ENCODE peak calls at places on chromosomes 2 and 18, in six cellular contexts. One of them, this sample, is unnamed.

GRCh38 chr2:145875011-145875410 is 1355.1 kb upstream of the ZEB2 start:
- DNase-seq in nephron progenitor cell: no peak
- DNase-seq in NCI-H748 treated with DMSO at 0.1 percent for 48 hours: no peak
- DNase-seq in activated T-cell treated with anti-CD3 and anti-CD28 coated beads for 1 hour: no peak
- DNase-seq in bronchial epithelial cell: no peak
- DNase-seq in Ammon's horn: no peak
- DNase-seq in this sample: no peak

GRCh38 chr18:70421471-70421870 is 132.6 kb downstream of the SOCS6 start:
- DNase-seq in Ammon's horn: no peak
- DNase-seq in nephron progenitor cell: no peak
- DNase-seq in activated T-cell treated with anti-CD3 and anti-CD28 coated beads for 1 hour: no peak
- DNase-seq in bronchial epithelial cell: peak; percentile 80
- DNase-seq in NCI-H748 treated with DMSO at 0.1 percent for 48 hours: no peak
- DNase-seq in this sample: no peak

GRCh38 chr2:235669983-235670962 is 176.4 kb downstream of the AGAP1 start:
- DNase-seq in NCI-H748 treated with DMSO at 0.1 percent for 48 hours: peak; percentile 59
- DNase-seq in bronchial epithelial cell: peak; percentile 35
- DNase-seq in nephron progenitor cell: peak; percentile 72
- DNase-seq in activated T-cell treated with anti-CD3 and anti-CD28 coated beads for 1 hour: no peak
- DNase-seq in Ammon's horn: peak; percentile 82
- DNase-seq in this sample: peak; percentile 76

GRCh38 chr2:236369606-236370005 is 105.4 kb upstream of the ASB18 start:
- DNase-seq in nephron progenitor cell: no peak
- DNase-seq in NCI-H748 treated with DMSO at 0.1 percent for 48 hours: no peak
- DNase-seq in Ammon's horn: peak; percentile 48
- DNase-seq in activated T-cell treated with anti-CD3 and anti-CD28 coated beads for 1 hour: no peak
- DNase-seq in bronchial epithelial cell: no peak
- DNase-seq in this sample: no peak

GRCh38 chr2:156918410-156918809 is 339.1 kb upstream of the GALNT5 start:
- DNase-seq in activated T-cell treated with anti-CD3 and anti-CD28 coated beads for 1 hour: no peak
- DNase-seq in Ammon's horn: no peak
- DNase-seq in bronchial epithelial cell: peak; percentile 60
- DNase-seq in NCI-H748 treated with DMSO at 0.1 percent for 48 hours: no peak
- DNase-seq in nephron progenitor cell: no peak
- DNase-seq in this sample: no peak

GRCh38 chr2:230129343-230129742 is 60.6 kb upstream of the SLC16A14 start:
- DNase-seq in nephron progenitor cell: no peak
- DNase-seq in Ammon's horn: no peak
- DNase-seq in NCI-H748 treated with DMSO at 0.1 percent for 48 hours: no peak
- DNase-seq in activated T-cell treated with anti-CD3 and anti-CD28 coated beads for 1 hour: no peak
- DNase-seq in bronchial epithelial cell: no peak
- DNase-seq in this sample: no peak

GRCh38 chr2:21254170-21254965 is 130.6 kb downstream of the TDRD15 start:
- DNase-seq in nephron progenitor cell: no peak
- DNase-seq in bronchial epithelial cell: no peak
- DNase-seq in Ammon's horn: peak; percentile 38
- DNase-seq in NCI-H748 treated with DMSO at 0.1 percent for 48 hours: no peak
- DNase-seq in activated T-cell treated with anti-CD3 and anti-CD28 coated beads for 1 hour: no peak
- DNase-seq in this sample: no peak

GRCh38 chr2:62140785-62141740 is 54.9 kb upstream of the B3GNT2 start:
- DNase-seq in nephron progenitor cell: no peak
- DNase-seq in Ammon's horn: no peak
- DNase-seq in bronchial epithelial cell: no peak
- DNase-seq in NCI-H748 treated with DMSO at 0.1 percent for 48 hours: no peak
- DNase-seq in activated T-cell treated with anti-CD3 and anti-CD28 coated beads for 1 hour: no peak
- DNase-seq in this sample: no peak

GRCh38 chr18:76495435-76496199 is 575 bp upstream of the ZNF516 start:
- DNase-seq in NCI-H748 treated with DMSO at 0.1 percent for 48 hours: peak; percentile 41
- DNase-seq in Ammon's horn: no peak
- DNase-seq in bronchial epithelial cell: no peak
- DNase-seq in nephron progenitor cell: peak; percentile 59
- DNase-seq in activated T-cell treated with anti-CD3 and anti-CD28 coated beads for 1 hour: no peak
- DNase-seq in this sample: peak; percentile 58

GRCh38 chr18:10047237-10047636 is 133.4 kb downstream of the VAPA start:
- DNase-seq in activated T-cell treated with anti-CD3 and anti-CD28 coated beads for 1 hour: no peak
- DNase-seq in nephron progenitor cell: no peak
- DNase-seq in bronchial epithelial cell: no peak
- DNase-seq in Ammon's horn: no peak
- DNase-seq in NCI-H748 treated with DMSO at 0.1 percent for 48 hours: no peak
- DNase-seq in this sample: no peak

GRCh38 chr2:151097118-151097517 is 164.5 kb downstream of the RBM43 start:
- DNase-seq in nephron progenitor cell: no peak
- DNase-seq in NCI-H748 treated with DMSO at 0.1 percent for 48 hours: no peak
- DNase-seq in bronchial epithelial cell: no peak
- DNase-seq in Ammon's horn: no peak
- DNase-seq in activated T-cell treated with anti-CD3 and anti-CD28 coated beads for 1 hour: no peak
- DNase-seq in this sample: no peak

GRCh38 chr2:74405994-74406583 is 15.3 kb downstream of the C2orf81 start:
- DNase-seq in Ammon's horn: no peak
- DNase-seq in NCI-H748 treated with DMSO at 0.1 percent for 48 hours: no peak
- DNase-seq in activated T-cell treated with anti-CD3 and anti-CD28 coated beads for 1 hour: no peak
- DNase-seq in nephron progenitor cell: no peak
- DNase-seq in bronchial epithelial cell: peak; percentile 83
- DNase-seq in this sample: no peak

GRCh38 chr2:98793275-98793674 is 62.3 kb upstream of the MGAT4A start:
- DNase-seq in nephron progenitor cell: no peak
- DNase-seq in activated T-cell treated with anti-CD3 and anti-CD28 coated beads for 1 hour: no peak
- DNase-seq in Ammon's horn: no peak
- DNase-seq in bronchial epithelial cell: peak; percentile 80
- DNase-seq in NCI-H748 treated with DMSO at 0.1 percent for 48 hours: no peak
- DNase-seq in this sample: no peak

GRCh38 chr18:23812566-23813440 is 123.5 kb downstream of the LAMA3 start:
- DNase-seq in NCI-H748 treated with DMSO at 0.1 percent for 48 hours: peak; percentile 58
- DNase-seq in nephron progenitor cell: no peak
- DNase-seq in Ammon's horn: no peak
- DNase-seq in bronchial epithelial cell: peak; percentile 54
- DNase-seq in activated T-cell treated with anti-CD3 and anti-CD28 coated beads for 1 hour: no peak
- DNase-seq in this sample: no peak

GRCh38 chr18:10101293-10101701 is 187.5 kb downstream of the VAPA start:
- DNase-seq in Ammon's horn: no peak
- DNase-seq in activated T-cell treated with anti-CD3 and anti-CD28 coated beads for 1 hour: no peak
- DNase-seq in bronchial epithelial cell: no peak
- DNase-seq in nephron progenitor cell: no peak
- DNase-seq in NCI-H748 treated with DMSO at 0.1 percent for 48 hours: no peak
- DNase-seq in this sample: no peak

GRCh38 chr2:151762694-151763093 is 28.4 kb upstream of the NEB start:
- DNase-seq in bronchial epithelial cell: no peak
- DNase-seq in NCI-H748 treated with DMSO at 0.1 percent for 48 hours: no peak
- DNase-seq in Ammon's horn: peak; percentile 57
- DNase-seq in activated T-cell treated with anti-CD3 and anti-CD28 coated beads for 1 hour: no peak
- DNase-seq in nephron progenitor cell: no peak
- DNase-seq in this sample: no peak

GRCh38 chr2:58045580-58046334 is 849 bp upstream of the VRK2 start:
- DNase-seq in nephron progenitor cell: no peak
- DNase-seq in NCI-H748 treated with DMSO at 0.1 percent for 48 hours: no peak
- DNase-seq in activated T-cell treated with anti-CD3 and anti-CD28 coated beads for 1 hour: no peak
- DNase-seq in bronchial epithelial cell: no peak
- DNase-seq in Ammon's horn: no peak
- DNase-seq in this sample: no peak

GRCh38 chr18:78540636-78541400 is 438.8 kb upstream of the SALL3 start:
- DNase-seq in nephron progenitor cell: no peak
- DNase-seq in bronchial epithelial cell: no peak
- DNase-seq in activated T-cell treated with anti-CD3 and anti-CD28 coated beads for 1 hour: no peak
- DNase-seq in Ammon's horn: no peak
- DNase-seq in NCI-H748 treated with DMSO at 0.1 percent for 48 hours: no peak
- DNase-seq in this sample: no peak

GRCh38 chr2:24050041-24050655 is 607 bp downstream of the FKBP1B start:
- DNase-seq in activated T-cell treated with anti-CD3 and anti-CD28 coated beads for 1 hour: no peak
- DNase-seq in NCI-H748 treated with DMSO at 0.1 percent for 48 hours: peak; percentile 9
- DNase-seq in bronchial epithelial cell: no peak
- DNase-seq in nephron progenitor cell: peak; percentile 61
- DNase-seq in Ammon's horn: peak; percentile 25
- DNase-seq in this sample: peak; percentile 46

GRCh38 chr2:200439981-200440380 is 69.9 kb downstream of the KCTD18 start:
- DNase-seq in bronchial epithelial cell: no peak
- DNase-seq in nephron progenitor cell: no peak
- DNase-seq in activated T-cell treated with anti-CD3 and anti-CD28 coated beads for 1 hour: no peak
- DNase-seq in Ammon's horn: no peak
- DNase-seq in NCI-H748 treated with DMSO at 0.1 percent for 48 hours: no peak
- DNase-seq in this sample: no peak

GRCh38 chr2:181978351-181979150 is 7.1 kb upstream of the PPP1R1C start:
- DNase-seq in activated T-cell treated with anti-CD3 and anti-CD28 coated beads for 1 hour: no peak
- DNase-seq in NCI-H748 treated with DMSO at 0.1 percent for 48 hours: no peak
- DNase-seq in nephron progenitor cell: no peak
- DNase-seq in Ammon's horn: no peak
- DNase-seq in bronchial epithelial cell: peak; percentile 75
- DNase-seq in this sample: no peak

GRCh38 chr18:46740046-46740445 is 16.8 kb downstream of the ST8SIA5 start:
- DNase-seq in bronchial epithelial cell: no peak
- DNase-seq in nephron progenitor cell: no peak
- DNase-seq in NCI-H748 treated with DMSO at 0.1 percent for 48 hours: no peak
- DNase-seq in Ammon's horn: no peak
- DNase-seq in activated T-cell treated with anti-CD3 and anti-CD28 coated beads for 1 hour: no peak
- DNase-seq in this sample: no peak

GRCh38 chr18:28086530-28087172 is 90.3 kb downstream of the CDH2 start:
- DNase-seq in NCI-H748 treated with DMSO at 0.1 percent for 48 hours: no peak
- DNase-seq in Ammon's horn: peak; percentile 69
- DNase-seq in activated T-cell treated with anti-CD3 and anti-CD28 coated beads for 1 hour: no peak
- DNase-seq in bronchial epithelial cell: no peak
- DNase-seq in nephron progenitor cell: no peak
- DNase-seq in this sample: no peak

GRCh38 chr18:44719519-44720060 is 38.9 kb downstream of the SETBP1 start:
- DNase-seq in nephron progenitor cell: no peak
- DNase-seq in Ammon's horn: no peak
- DNase-seq in activated T-cell treated with anti-CD3 and anti-CD28 coated beads for 1 hour: no peak
- DNase-seq in bronchial epithelial cell: no peak
- DNase-seq in NCI-H748 treated with DMSO at 0.1 percent for 48 hours: no peak
- DNase-seq in this sample: no peak

GRCh38 chr2:37459095-37459981 is 114.9 kb downstream of the QPCT start:
- DNase-seq in Ammon's horn: no peak
- DNase-seq in activated T-cell treated with anti-CD3 and anti-CD28 coated beads for 1 hour: no peak
- DNase-seq in nephron progenitor cell: no peak
- DNase-seq in bronchial epithelial cell: peak; percentile 81
- DNase-seq in NCI-H748 treated with DMSO at 0.1 percent for 48 hours: no peak
- DNase-seq in this sample: no peak

GRCh38 chr2:219079417-219079816 is 18.7 kb upstream of the IHH start:
- DNase-seq in Ammon's horn: no peak
- DNase-seq in bronchial epithelial cell: peak; percentile 25
- DNase-seq in nephron progenitor cell: no peak
- DNase-seq in activated T-cell treated with anti-CD3 and anti-CD28 coated beads for 1 hour: no peak
- DNase-seq in NCI-H748 treated with DMSO at 0.1 percent for 48 hours: no peak
- DNase-seq in this sample: no peak

GRCh38 chr18:28794459-28795245 is 617.7 kb upstream of the CDH2 start:
- DNase-seq in activated T-cell treated with anti-CD3 and anti-CD28 coated beads for 1 hour: no peak
- DNase-seq in nephron progenitor cell: no peak
- DNase-seq in Ammon's horn: no peak
- DNase-seq in bronchial epithelial cell: peak; percentile 98
- DNase-seq in NCI-H748 treated with DMSO at 0.1 percent for 48 hours: no peak
- DNase-seq in this sample: no peak

GRCh38 chr2:66665124-66665984 is 230.4 kb downstream of the MEIS1 start:
- DNase-seq in nephron progenitor cell: no peak
- DNase-seq in NCI-H748 treated with DMSO at 0.1 percent for 48 hours: no peak
- DNase-seq in Ammon's horn: no peak
- DNase-seq in bronchial epithelial cell: peak; percentile 44
- DNase-seq in activated T-cell treated with anti-CD3 and anti-CD28 coated beads for 1 hour: no peak
- DNase-seq in this sample: no peak

GRCh38 chr2:195555971-195556370 is 101.1 kb upstream of the SLC39A10 start:
- DNase-seq in Ammon's horn: no peak
- DNase-seq in bronchial epithelial cell: no peak
- DNase-seq in nephron progenitor cell: no peak
- DNase-seq in activated T-cell treated with anti-CD3 and anti-CD28 coated beads for 1 hour: no peak
- DNase-seq in NCI-H748 treated with DMSO at 0.1 percent for 48 hours: no peak
- DNase-seq in this sample: no peak

GRCh38 chr2:157438907-157439791 is 4.7 kb downstream of the CYTIP start:
- DNase-seq in NCI-H748 treated with DMSO at 0.1 percent for 48 hours: no peak
- DNase-seq in Ammon's horn: peak; percentile 18
- DNase-seq in nephron progenitor cell: no peak
- DNase-seq in bronchial epithelial cell: no peak
- DNase-seq in activated T-cell treated with anti-CD3 and anti-CD28 coated beads for 1 hour: no peak
- DNase-seq in this sample: no peak

This sample was measured in endothelial cell.